ENCODE peak calls at places on chromosomes 4 and X, in ten cellular contexts. E is left cardiac atrium; R is non-pigmented ciliary epithelial cell; J is H9; U is stimulated activated CD4-positive, alpha-beta T cell treated with anti-CD3 and anti-CD28 coated beads, Interleukin-1b, Interleukin-23, amount 100 ng/mL, for 24 hours; P is EL; O is T-helper 9 cell; A is ELR; W is HT1080; N is activated CD4-positive, alpha-beta T cell treated with anti-CD3 and anti-CD28 coated beads for 36 hours. B is an unnamed sample.

GRCh38 chr4:162782778-162783507 is 383.7 kb downstream of the NAF1 start:
- DNase-seq in E (no peak), R (no peak), J (no peak), U (no peak), P (no peak), O (no peak), A (peak), W (peak), N (no peak), B (no peak)

GRCh38 chr4:114921790-114922581 is 191.4 kb downstream of the NDST4 start:
- DNase-seq in E (no peak), R (no peak), J (peak), U (no peak), P (no peak), O (no peak), A (no peak), W (no peak), N (no peak), B (no peak)

GRCh38 chr4:174613979-174614378 is 91.7 kb upstream of the HPGD start:
- DNase-seq in E (no peak), R (no peak), J (no peak), U (no peak), P (no peak), O (no peak), A (no peak), W (no peak), N (no peak), B (no peak)

GRCh38 chr4:181684310-181684709 is 558.9 kb upstream of the TENM3 start:
- DNase-seq in E (no peak), R (no peak), J (no peak), U (no peak), P (peak), O (no peak), A (peak), W (no peak), N (no peak), B (no peak)

GRCh38 chr4:123249821-123250220 is 146.8 kb upstream of the SPRY1 start:
- DNase-seq in E (no peak), R (no peak), J (no peak), U (no peak), P (no peak), O (no peak), A (no peak), W (no peak), N (no peak), B (no peak)

GRCh38 chr4:1113311-1114009 is at the start of gene RNF212:
- DNase-seq in E (no peak), R (no peak), J (peak), U (no peak), P (no peak), O (peak), A (no peak), W (no peak), N (peak), B (peak)

GRCh38 chrX:131633285-131633917 is 89.5 kb downstream of the OR13H1 start:
- DNase-seq in E (peak), R (no peak), J (peak), U (peak), P (peak), O (peak), A (peak), W (peak), N (peak), B (no peak)

GRCh38 chr4:3407171-3407771 is 34.5 kb upstream of the HGFAC start:
- DNase-seq in E (peak), R (no peak), J (peak), U (no peak), P (no peak), O (no peak), A (no peak), W (no peak), N (no peak), B (no peak)

GRCh38 chrX:130330706-130331105 is 9.0 kb upstream of the SLC25A14 start:
- DNase-seq in E (peak), R (no peak), J (peak), U (no peak), P (peak), O (peak), A (peak), W (peak), N (peak), B (peak)

GRCh38 chrX:95629737-95630136 is 1054.9 kb upstream of the DIAPH2 start:
- DNase-seq in E (no peak), R (no peak), J (no peak), U (no peak), P (no peak), O (no peak), A (peak), W (no peak), N (no peak), B (no peak)

GRCh38 chr4:1347410-1347864 is 429 bp downstream of the UVSSA start:
- DNase-seq in E (peak), R (peak), J (peak), U (no peak), P (peak), O (no peak), A (peak), W (peak), N (peak), B (no peak)

GRCh38 chr4:157521916-157522315 is 301.4 kb downstream of the GRIA2 start:
- DNase-seq in E (no peak), R (no peak), J (no peak), U (no peak), P (no peak), O (no peak), A (peak), W (peak), N (no peak), B (no peak)

GRCh38 chr4:102736636-102737549 is 23.9 kb downstream of the MANBA start:
- DNase-seq in E (no peak), R (no peak), J (peak), U (no peak), P (no peak), O (no peak), A (no peak), W (no peak), N (no peak), B (no peak)

GRCh38 chrX:9992061-9992460 is 24.9 kb downstream of the CLDN34 start:
- DNase-seq in E (no peak), R (no peak), J (no peak), U (no peak), P (no peak), O (no peak), A (no peak), W (no peak), N (no peak), B (no peak)

GRCh38 chr4:98143001-98143899 is at the start of gene STPG2:
- DNase-seq in E (peak), R (peak), J (peak), U (peak), P (peak), O (peak), A (peak), W (peak), N (peak), B (peak)

GRCh38 chrX:57453901-57454300 is 137.9 kb upstream of the ZXDB start:
- DNase-seq in E (no peak), R (no peak), J (peak), U (no peak), P (peak), O (no peak), A (peak), W (no peak), N (peak), B (no peak)

GRCh38 chr4:91758487-91758886 is 545.3 kb upstream of the GRID2 start:
- DNase-seq in E (no peak), R (peak), J (no peak), U (no peak), P (no peak), O (no peak), A (peak), W (peak), N (no peak), B (no peak)

GRCh38 chr4:136893638-136894037 is 638.7 kb downstream of the PCDH18 start:
- DNase-seq in E (no peak), R (no peak), J (no peak), U (no peak), P (no peak), O (no peak), A (no peak), W (no peak), N (no peak), B (no peak)

GRCh38 chr4:106238819-106239420 is 77.1 kb downstream of the TBCK start:
- DNase-seq in E (no peak), R (no peak), J (peak), U (no peak), P (peak), O (no peak), A (peak), W (peak), N (no peak), B (no peak)

GRCh38 chr4:83947811-83948210 is 411.9 kb downstream of the GPAT3 start:
- DNase-seq in E (no peak), R (no peak), J (no peak), U (no peak), P (peak), O (no peak), A (no peak), W (no peak), N (no peak), B (no peak)

GRCh38 chr4:123659759-123660158 is 263.2 kb downstream of the SPRY1 start:
- DNase-seq in E (no peak), R (no peak), J (no peak), U (no peak), P (no peak), O (no peak), A (peak), W (no peak), N (no peak), B (no peak)

GRCh38 chr4:111209706-111210105 is 586.8 kb upstream of the PITX2 start:
- DNase-seq in E (no peak), R (no peak), J (no peak), U (no peak), P (no peak), O (no peak), A (no peak), W (no peak), N (no peak), B (no peak)

GRCh38 chr4:156137971-156138581 is 184.4 kb upstream of the CTSO start:
- DNase-seq in E (no peak), R (no peak), J (no peak), U (no peak), P (no peak), O (no peak), A (no peak), W (no peak), N (no peak), B (no peak)